ENCODE peak calls at places on chromosomes 3 and 15, in four cellular contexts. K is K562, B is A549, I is GM12878. G is an unnamed sample.

GRCh38 chr3:59451041-59451763 is 401.4 kb upstream of the CFAP20DC start:
- DNase-seq in K (no peak), B (no peak), I (peak; percentile 97), G (no peak)

GRCh38 chr15:86183765-86184491 is 104.3 kb downstream of the AGBL1 start:
- DNase-seq in K (no peak), B (no peak), I (no peak), G (no peak)

GRCh38 chr15:62858343-62858742 is 184.2 kb upstream of the TPM1 start:
- DNase-seq in K (no peak), B (peak; percentile 61), I (no peak), G (peak; percentile 54)

GRCh38 chr15:33183334-33183733 is 11.2 kb downstream of the FMN1 start:
- DNase-seq in K (no peak), B (no peak), I (no peak), G (no peak)

GRCh38 chr3:121477589-121477988 is 68.2 kb downstream of the POLQ start:
- DNase-seq in K (no peak), B (no peak), I (no peak), G (no peak)

GRCh38 chr3:141878812-141879211 is 2.4 kb downstream of the ATP1B3 start:
- DNase-seq in K (no peak), B (no peak), I (no peak), G (no peak)

GRCh38 chr3:44032487-44032886 is 209.2 kb upstream of the TOPAZ1 start:
- DNase-seq in K (no peak), B (no peak), I (no peak), G (no peak)

GRCh38 chr3:177679568-177680441 is 482.5 kb upstream of the TBL1XR1 start:
- DNase-seq in K (peak; percentile 15), B (no peak), I (no peak), G (no peak)

GRCh38 chr3:56783644-56784451 is 17.9 kb downstream of the ARHGEF3 start:
- DNase-seq in K (no peak), B (peak; percentile 66), I (peak; percentile 93), G (peak; percentile 77)

GRCh38 chr3:134517796-134518195 is 31.9 kb downstream of the CEP63 start:
- DNase-seq in K (no peak), B (no peak), I (no peak), G (no peak)

GRCh38 chr3:151227438-151228290 is 24.6 kb upstream of the GPR171 start:
- DNase-seq in K (peak; percentile 76), B (peak; percentile 71), I (peak; percentile 60), G (peak; percentile 67)

GRCh38 chr3:141231923-141232861 is 567 bp downstream of the PXYLP1 start:
- DNase-seq in K (peak; percentile 41), B (no peak), I (no peak), G (no peak)

GRCh38 chr3:177300039-177300833 is 103.0 kb upstream of the TBL1XR1 start:
- DNase-seq in K (no peak), B (peak; percentile 92), I (peak; percentile 40), G (peak; percentile 49)

GRCh38 chr15:65952425-65953053 is 83.2 kb downstream of the RAB11A start:
- DNase-seq in K (peak; percentile 43), B (peak; percentile 58), I (no peak), G (peak; percentile 11)

GRCh38 chr15:90883971-90884718 is at the start of gene FES:
- DNase-seq in K (no peak), B (no peak), I (no peak), G (no peak)

GRCh38 chr15:31169558-31169957 is 68.0 kb upstream of the TRPM1 start:
- DNase-seq in K (no peak), B (no peak), I (no peak), G (no peak)

GRCh38 chr3:149879872-149880271 is 66.9 kb downstream of the RNF13 start:
- DNase-seq in K (peak; percentile 6), B (peak; percentile 68), I (no peak), G (peak; percentile 24)

GRCh38 chr3:193944161-193944884 is 191.6 kb upstream of the HES1 start:
- DNase-seq in K (no peak), B (no peak), I (no peak), G (no peak)

GRCh38 chr3:11626084-11626463 is 17.6 kb downstream of the VGLL4 start:
- DNase-seq in K (no peak), B (no peak), I (peak; percentile 72), G (no peak)

GRCh38 chr15:78388865-78389264 is 48.7 kb downstream of the CRABP1 start:
- DNase-seq in K (no peak), B (no peak), I (no peak), G (no peak)

GRCh38 chr15:71678191-71678590 is 132.2 kb upstream of the NR2E3 start:
- DNase-seq in K (no peak), B (no peak), I (no peak), G (no peak)

GRCh38 chr3:127168271-127168670 is 24.7 kb upstream of the PRR23E start:
- DNase-seq in K (no peak), B (no peak), I (no peak), G (no peak)

DNA sequence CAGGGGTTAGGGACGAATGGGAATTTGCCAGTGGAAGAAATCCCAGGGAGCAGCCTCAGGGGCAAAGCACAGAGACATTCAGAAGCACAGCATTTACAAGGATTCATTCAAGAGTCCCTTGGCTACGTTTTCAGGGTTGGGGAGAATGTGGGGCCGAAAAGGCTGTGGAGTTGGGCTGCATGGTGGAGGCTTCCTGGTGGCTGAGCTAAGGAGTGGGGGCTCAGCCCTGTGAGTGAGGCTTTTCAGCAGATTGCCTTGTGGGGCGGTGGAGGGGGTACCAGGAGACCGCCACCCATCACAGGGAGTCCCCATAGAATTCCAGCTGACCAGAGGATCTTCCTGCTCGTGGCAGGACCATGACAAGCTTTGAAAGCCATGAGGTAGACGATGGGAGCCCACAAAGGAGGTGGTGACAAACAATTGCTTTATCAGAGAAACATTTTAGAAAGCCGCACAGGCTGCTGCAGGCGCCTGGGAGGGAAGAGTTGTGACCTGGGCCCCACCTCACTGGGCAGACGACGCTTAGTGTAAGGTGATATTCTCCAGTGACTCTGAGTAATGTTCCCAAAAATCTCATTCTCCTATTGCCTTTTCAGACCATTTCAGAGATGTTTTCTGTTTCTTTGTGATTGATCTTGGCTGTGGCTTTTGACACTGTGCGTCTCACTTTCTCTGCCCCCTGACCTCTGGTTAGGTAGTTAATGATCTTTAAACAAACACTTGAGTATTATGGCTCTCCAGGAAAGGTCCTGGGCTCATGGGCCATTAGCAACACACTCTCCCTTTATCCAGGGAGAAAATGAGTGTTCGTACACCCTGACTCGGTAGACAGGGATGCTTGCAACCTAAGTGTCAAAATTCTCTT is 127.9 kb downstream of the DNAJB8 start:
- DNase-seq in K (peak; percentile 17), B (no peak), I (no peak), G (no peak)
- TF ChIP-seq POLR2AphosphoS2 in K (no peak), B (no peak), I (no peak), G (no peak)

GRCh38 chr3:102972350-102972749 is 537.5 kb downstream of the ZPLD1 start:
- DNase-seq in K (no peak), B (no peak), I (no peak), G (no peak)
- TF ChIP-seq EP300 in K (no peak), B (no peak), I (no peak), G (no peak)

GRCh38 chr3:36648241-36649034 is 115.9 kb downstream of the DCLK3 start:
- DNase-seq in K (no peak), B (peak; percentile 76), I (peak; percentile 7), G (no peak)
- TF ChIP-seq POLR2AphosphoS2 in K (no peak), B (no peak), I (no peak), G (no peak)

GRCh38 chr3:53274938-53275666 is 19.3 kb upstream of the TKT start:
- DNase-seq in K (no peak), B (no peak), I (no peak), G (no peak)
- TF ChIP-seq EP300 in K (no peak), B (no peak), I (no peak), G (no peak)